ENCODE peak calls at places on chromosomes 2 and 18, in four cellular contexts. C is HCT116, O is K562, J is GM12878. F is an unnamed sample.

GRCh38 chr2:235048549-235048948 is 96.7 kb downstream of the SH3BP4 start:
- DNase-seq in C (no peak), O (no peak), J (no peak), F (no peak)

GRCh38 chr2:235066895-235067294 is 115.1 kb downstream of the SH3BP4 start:
- DNase-seq in C (no peak), O (no peak), J (no peak), F (no peak)

GRCh38 chr2:61045999-61046398 is 19.7 kb upstream of the SANBR start:
- DNase-seq in C (no peak), O (no peak), J (no peak), F (no peak)

GRCh38 chr2:240346015-240346752 is 89.3 kb upstream of the GPC1 start:
- DNase-seq in C (no peak), O (no peak), J (no peak), F (no peak)

GRCh38 chr2:113156278-113157107 is 17.3 kb upstream of the PSD4 start:
- DNase-seq in C (peak; percentile 74), O (no peak), J (no peak), F (no peak)

GRCh38 chr2:188573453-188573852 is 281.8 kb downstream of the GULP1 start:
- DNase-seq in C (no peak), O (no peak), J (no peak), F (no peak)

GRCh38 chr2:152465541-152465940 is 130.6 kb downstream of the FMNL2 start:
- DNase-seq in C (no peak), O (no peak), J (no peak), F (no peak)

GRCh38 chr2:102735431-102736130 is 26.2 kb upstream of the TMEM182 start:
- DNase-seq in C (no peak), O (no peak), J (no peak), F (no peak)

GRCh38 chr2:70657246-70657645 is 103.6 kb upstream of the TGFA start:
- DNase-seq in C (no peak), O (no peak), J (no peak), F (peak; percentile 45)
- TF ChIP-seq EGR1 in C (no peak), O (no peak), J (no peak), F (no peak)

GRCh38 chr18:36411745-36412168 is 114.2 kb downstream of the FHOD3 start:
- DNase-seq in C (peak; percentile 50), O (peak; percentile 46), J (no peak), F (no peak)
- TF ChIP-seq EGR1 in C (no peak), O (peak; percentile 21), J (no peak), F (no peak)

GRCh38 chr2:214876815-214877214 is 67.3 kb upstream of the BARD1 start:
- DNase-seq in C (no peak), O (no peak), J (no peak), F (no peak)

GRCh38 chr2:214881647-214882205 is 72.2 kb upstream of the BARD1 start:
- DNase-seq in C (no peak), O (no peak), J (peak; percentile 13), F (no peak)
- TF ChIP-seq EGR1 in C (no peak), O (no peak), J (no peak), F (no peak)

GRCh38 chr2:70354264-70354949 is 52.5 kb upstream of the FAM136A start:
- DNase-seq in C (no peak), O (no peak), J (no peak), F (no peak)
- TF ChIP-seq EGR1 in C (no peak), O (no peak), J (no peak), F (no peak)

GRCh38 chr18:56226025-56226424 is 412.4 kb downstream of the TXNL1 start:
- DNase-seq in C (no peak), O (no peak), J (no peak), F (no peak)

GRCh38 chr18:56217406-56217805 is 421.0 kb downstream of the TXNL1 start:
- DNase-seq in C (no peak), O (no peak), J (no peak), F (no peak)

GRCh38 chr18:56221195-56222065 is 417.0 kb downstream of the TXNL1 start:
- DNase-seq in C (no peak), O (no peak), J (no peak), F (no peak)
- TF ChIP-seq EGR1 in C (no peak), O (no peak), J (no peak), F (no peak)

GRCh38 chr18:6487027-6487426 is 72.3 kb upstream of the L3MBTL4 start:
- DNase-seq in C (no peak), O (no peak), J (no peak), F (no peak)

GRCh38 chr18:6487968-6488367 is 73.3 kb upstream of the L3MBTL4 start:
- DNase-seq in C (no peak), O (no peak), J (no peak), F (peak; percentile 46)

GRCh38 chr18:6489977-6490376 is 75.3 kb upstream of the L3MBTL4 start:
- DNase-seq in C (no peak), O (no peak), J (no peak), F (no peak)

GRCh38 chr18:6486313-6486712 is 71.6 kb upstream of the L3MBTL4 start:
- DNase-seq in C (no peak), O (no peak), J (no peak), F (no peak)

DNA sequence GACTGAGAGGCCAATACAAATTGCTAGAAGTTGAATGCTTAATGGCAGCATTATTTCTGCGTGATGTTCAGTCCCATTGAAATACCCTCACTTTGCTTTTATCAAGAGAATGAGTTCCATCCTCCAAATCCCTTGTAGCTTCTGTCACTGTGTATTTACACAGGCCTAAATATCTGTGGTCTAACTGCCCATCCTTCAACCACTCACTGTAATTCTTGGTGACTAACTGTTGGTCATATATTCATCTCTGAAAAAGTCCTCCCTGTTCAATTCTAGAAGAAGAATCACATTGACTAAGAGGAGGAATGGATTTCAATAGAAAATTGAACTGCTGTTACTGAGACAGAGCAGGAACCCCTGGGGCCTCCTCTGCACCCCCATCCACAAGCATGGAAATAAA is 74.2 kb upstream of the L3MBTL4 start:
- DNase-seq in C (no peak), O (no peak), J (no peak), F (no peak)
- TF ChIP-seq EGR1 in C (no peak), O (no peak), J (no peak), F (no peak)

GRCh38 chr2:221517362-221518121 is 54.6 kb downstream of the EPHA4 start:
- DNase-seq in C (peak; percentile 8), O (no peak), J (peak; percentile 57), F (no peak)

GRCh38 chr2:221518937-221519635 is 53.0 kb downstream of the EPHA4 start:
- DNase-seq in C (no peak), O (no peak), J (no peak), F (no peak)

GRCh38 chr2:221513251-221513650 is 58.9 kb downstream of the EPHA4 start:
- DNase-seq in C (no peak), O (no peak), J (no peak), F (no peak)

GRCh38 chr2:221518201-221518936 is 53.7 kb downstream of the EPHA4 start:
- DNase-seq in C (no peak), O (no peak), J (no peak), F (no peak)

GRCh38 chr2:221514305-221515040 is 57.6 kb downstream of the EPHA4 start:
- DNase-seq in C (no peak), O (no peak), J (no peak), F (no peak)
- TF ChIP-seq EGR1 in C (no peak), O (no peak), J (no peak), F (no peak)

F was measured in H1.